ENCODE peak calls at places on chromosome 6, in ten cellular contexts. W is mammary epithelial cell; K is H7; J is effector CD4-positive, alpha-beta T cell; V is CD4-positive, CD25-positive, alpha-beta regulatory T cell; N is GM13976; H is upper lobe of left lung; X is activated T-helper 1 cell treated with anti-CD3 and anti-CD28 coated beads, Interleukin-2, amount 50 U/mL, for 16 hours; S is iPS DF 19.7; L is posterior cingulate gyrus. P is an unnamed sample.

GRCh38 chr6:75488026-75488425 is 5.6 kb downstream of the FILIP1 start:
- DNase-seq in W (no peak), K (no peak), J (no peak), V (no peak), N (no peak), H (peak), X (no peak), S (no peak), L (no peak), P (no peak)

GRCh38 chr6:79650943-79651342 is 19.8 kb downstream of the SH3BGRL2 start:
- DNase-seq in W (no peak), K (no peak), J (no peak), V (no peak), N (no peak), H (no peak), X (no peak), S (no peak), L (no peak), P (no peak)

GRCh38 chr6:116779569-116780164 is 14.1 kb upstream of the FAM162B start:
- DNase-seq in W (no peak), K (peak), J (no peak), V (no peak), N (peak), H (no peak), X (no peak), S (no peak), L (no peak), P (peak)

GRCh38 chr6:42050897-42051653 is 751 bp downstream of the TAF8 start:
- DNase-seq in W (no peak), K (no peak), J (no peak), V (no peak), N (peak), H (no peak), X (no peak), S (no peak), L (no peak), P (peak)

GRCh38 chr6:25215881-25216280 is 63.3 kb upstream of the CARMIL1 start:
- DNase-seq in W (peak), K (no peak), J (no peak), V (no peak), N (no peak), H (no peak), X (no peak), S (no peak), L (no peak), P (no peak)

GRCh38 chr6:33770116-33770832 is 18.7 kb downstream of the LEMD2 start:
- DNase-seq in W (no peak), K (peak), J (no peak), V (no peak), N (no peak), H (no peak), X (no peak), S (no peak), L (no peak), P (peak)

GRCh38 chr6:137259349-137259748 is 40.2 kb upstream of the IFNGR1 start:
- DNase-seq in W (peak), K (no peak), J (no peak), V (no peak), N (no peak), H (no peak), X (no peak), S (no peak), L (no peak), P (no peak)

GRCh38 chr6:35165630-35166071 is 24.5 kb upstream of the TCP11 start:
- DNase-seq in W (peak), K (no peak), J (no peak), V (no peak), N (peak), H (peak), X (no peak), S (no peak), L (no peak), P (no peak)

GRCh38 chr6:17336425-17336824 is 55.3 kb downstream of the RBM24 start:
- DNase-seq in W (no peak), K (no peak), J (no peak), V (no peak), N (no peak), H (no peak), X (no peak), S (no peak), L (no peak), P (no peak)

GRCh38 chr6:97059473-97059872 is 134.9 kb downstream of the KLHL32 start:
- DNase-seq in W (peak), K (peak), J (no peak), V (no peak), N (peak), H (no peak), X (no peak), S (no peak), L (no peak), P (peak)

GRCh38 chr6:151285121-151285520 is 45.4 kb downstream of the AKAP12 start:
- DNase-seq in W (peak), K (no peak), J (no peak), V (no peak), N (no peak), H (no peak), X (no peak), S (no peak), L (no peak), P (peak)

GRCh38 chr6:101663099-101663498 is 269.6 kb downstream of the GRIK2 start:
- DNase-seq in W (no peak), K (no peak), J (no peak), V (no peak), N (no peak), H (no peak), X (no peak), S (no peak), L (no peak), P (no peak)

GRCh38 chr6:96794980-96795379 is 42.3 kb downstream of the GPR63 start:
- DNase-seq in W (no peak), K (no peak), J (no peak), V (no peak), N (no peak), H (no peak), X (no peak), S (no peak), L (no peak), P (no peak)

GRCh38 chr6:115091461-115091860 is 748.6 kb upstream of the HS3ST5 start:
- DNase-seq in W (no peak), K (no peak), J (no peak), V (no peak), N (no peak), H (no peak), X (no peak), S (no peak), L (no peak), P (no peak)

GRCh38 chr6:9463311-9463710 is 951.6 kb downstream of the TFAP2A start:
- DNase-seq in W (no peak), K (no peak), J (no peak), V (no peak), N (no peak), H (no peak), X (no peak), S (no peak), L (no peak), P (no peak)

GRCh38 chr6:104837158-104837557 is 22.6 kb downstream of the HACE1 start:
- DNase-seq in W (no peak), K (no peak), J (no peak), V (no peak), N (no peak), H (no peak), X (no peak), S (no peak), L (no peak), P (no peak)

GRCh38 chr6:47195251-47195650 is 114.5 kb downstream of the TNFRSF21 start:
- DNase-seq in W (no peak), K (no peak), J (no peak), V (no peak), N (no peak), H (no peak), X (no peak), S (no peak), L (no peak), P (peak)

GRCh38 chr6:166589334-166589731 is 2.9 kb upstream of the RAMACL start:
- DNase-seq in W (no peak), K (no peak), J (no peak), V (no peak), N (peak), H (no peak), X (no peak), S (no peak), L (no peak), P (peak)

GRCh38 chr6:111377558-111378120 is 105.4 kb downstream of the REV3L start:
- DNase-seq in W (no peak), K (no peak), J (no peak), V (no peak), N (no peak), H (no peak), X (no peak), S (no peak), L (no peak), P (no peak)

P was measured in left kidney.